ENCODE peak calls at places on chromosomes 12 and 14, in five cellular contexts. W is HL-60, Z is fibroblast of lung, E is colonic mucosa, Q is neural progenitor cell. Y is an unnamed sample.

GRCh38 chr14:52961060-52961639 is 10.3 kb upstream of the FERMT2 start:
- DNase-seq in W (peak; percentile 36), Z (peak; percentile 55), E (peak; percentile 28), Q (peak; percentile 69), Y (peak; percentile 21)

GRCh38 chr12:103772367-103773108 is 68.5 kb downstream of the NT5DC3 start:
- DNase-seq in W (no peak), Z (no peak), E (no peak), Q (no peak), Y (no peak)

GRCh38 chr14:42947991-42948390 is 1341.3 kb downstream of the LRFN5 start:
- DNase-seq in W (no peak), Z (no peak), E (no peak), Q (no peak), Y (no peak)

GRCh38 chr14:24392327-24393098 is 6.3 kb upstream of the NYNRIN start:
- DNase-seq in W (no peak), Z (peak; percentile 59), E (peak; percentile 34), Q (no peak), Y (peak; percentile 84)

GRCh38 chr12:5451251-5451650 is 19.3 kb downstream of the NTF3 start:
- DNase-seq in W (no peak), Z (no peak), E (no peak), Q (no peak), Y (no peak)

GRCh38 chr12:102534899-102535298 is 54.5 kb upstream of the IGF1 start:
- DNase-seq in W (no peak), Z (no peak), E (no peak), Q (no peak), Y (no peak)

GRCh38 chr12:127052491-127053232 is 1214.3 kb upstream of the TMEM132C start:
- DNase-seq in W (no peak), Z (peak; percentile 78), E (no peak), Q (no peak), Y (peak; percentile 97)

GRCh38 chr12:9148926-9149325 is 33.2 kb upstream of the A2M start:
- DNase-seq in W (no peak), Z (no peak), E (no peak), Q (no peak), Y (no peak)

GRCh38 chr12:80175307-80175930 is 76.1 kb downstream of the OTOGL start:
- DNase-seq in W (no peak), Z (peak; percentile 37), E (no peak), Q (no peak), Y (no peak)

GRCh38 chr14:82003418-82003817 is 469.8 kb upstream of the SEL1L start:
- DNase-seq in W (no peak), Z (no peak), E (no peak), Q (no peak), Y (no peak)

GRCh38 chr12:109738878-109739665 is 25.4 kb downstream of the FAM222A start:
- DNase-seq in W (no peak), Z (peak; percentile 32), E (no peak), Q (no peak), Y (no peak)

GRCh38 chr12:6612247-6612646 is 5.1 kb upstream of the CHD4 start:
- DNase-seq in W (no peak), Z (no peak), E (peak; percentile 36), Q (no peak), Y (no peak)

GRCh38 chr14:64722842-64723447 is 18.7 kb downstream of the PLEKHG3 start:
- DNase-seq in W (no peak), Z (no peak), E (no peak), Q (no peak), Y (peak; percentile 85)

GRCh38 chr12:72747460-72747859 is 475.3 kb downstream of the TRHDE start:
- DNase-seq in W (no peak), Z (no peak), E (no peak), Q (no peak), Y (peak; percentile 4)

GRCh38 chr14:63039800-63040380 is 5.4 kb downstream of the KCNH5 start:
- DNase-seq in W (no peak), Z (peak; percentile 78), E (no peak), Q (peak; percentile 85), Y (peak; percentile 48)

GRCh38 chr14:91554535-91555332 is 44.6 kb upstream of the PPP4R3A start:
- DNase-seq in W (no peak), Z (no peak), E (peak; percentile 87), Q (no peak), Y (no peak)

GRCh38 chr12:88420460-88420859 is 159.8 kb downstream of the KITLG start:
- DNase-seq in W (no peak), Z (peak; percentile 90), E (no peak), Q (no peak), Y (peak; percentile 89)

GRCh38 chr14:89417111-89417468 is at the start of gene FOXN3:
- DNase-seq in W (peak; percentile 93), Z (peak; percentile 87), E (peak; percentile 95), Q (peak; percentile 95), Y (peak; percentile 73)

GRCh38 chr12:76588881-76589565 is 29.5 kb upstream of the OSBPL8 start:
- DNase-seq in W (peak; percentile 86), Z (peak; percentile 80), E (no peak), Q (no peak), Y (peak; percentile 73)

GRCh38 chr12:103858953-103859601 is 18.0 kb upstream of the NT5DC3 start:
- DNase-seq in W (no peak), Z (peak; percentile 99), E (peak; percentile 85), Q (no peak), Y (peak; percentile 99)

GRCh38 chr14:80364274-80364673 is 153.0 kb upstream of the DIO2 start:
- DNase-seq in W (no peak), Z (peak; percentile 32), E (no peak), Q (peak; percentile 43), Y (no peak)

GRCh38 chr14:100124551-100125088 is 34.8 kb downstream of the DEGS2 start:
- DNase-seq in W (no peak), Z (no peak), E (no peak), Q (no peak), Y (no peak)

GRCh38 chr14:20383032-20383431 is 30.3 kb downstream of the TEP1 start:
- DNase-seq in W (no peak), Z (no peak), E (no peak), Q (no peak), Y (no peak)

DNA sequence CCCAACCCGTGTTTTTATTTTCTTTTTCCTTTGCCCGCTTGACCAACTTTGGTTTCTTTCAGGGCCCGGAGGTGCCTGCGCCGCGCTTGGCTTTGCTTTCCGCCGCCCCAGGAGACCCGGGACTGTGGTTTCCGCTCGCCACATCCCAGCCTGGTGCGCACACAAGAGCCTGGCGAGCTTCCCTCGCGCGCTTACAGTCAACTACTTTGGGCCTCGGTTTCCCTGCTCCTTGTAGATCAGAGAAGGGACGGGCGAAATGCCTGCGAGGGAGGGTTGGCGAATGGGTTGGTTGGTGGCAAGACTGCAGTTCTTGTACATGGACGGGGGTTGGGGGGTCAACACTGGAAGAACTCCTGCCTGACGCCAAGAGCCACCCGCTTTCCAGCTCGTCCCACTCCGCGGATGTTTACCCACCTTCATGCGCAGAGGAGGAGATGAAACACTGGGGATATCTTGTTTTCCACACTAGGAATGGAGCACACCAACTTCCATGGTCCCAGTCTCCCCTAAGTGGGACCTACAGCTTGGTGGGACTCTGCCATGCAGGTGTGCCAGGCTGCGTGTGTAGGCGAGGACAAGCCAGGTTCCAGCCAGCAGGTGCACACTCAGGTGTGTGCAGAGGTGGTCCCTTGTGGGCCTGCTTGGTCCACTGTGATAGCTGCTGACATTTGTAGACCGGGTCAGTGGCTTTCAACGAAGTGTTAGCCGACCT is 16.6 kb upstream of the TBX3 start:
- DNase-seq in W (no peak), Z (no peak), E (no peak), Q (peak; percentile 31), Y (no peak)
- H3K27me3 ChIP-seq in W (peaks cover 51% of the 10 kb centered on the region), Z (peaks cover 5% of the 10 kb centered on the region), E (peaks cover 55% of the 10 kb centered on the region), Q (peaks cover 100% of the 10 kb centered on the region), Y (peaks cover 29% of the 10 kb centered on the region)

DNA sequence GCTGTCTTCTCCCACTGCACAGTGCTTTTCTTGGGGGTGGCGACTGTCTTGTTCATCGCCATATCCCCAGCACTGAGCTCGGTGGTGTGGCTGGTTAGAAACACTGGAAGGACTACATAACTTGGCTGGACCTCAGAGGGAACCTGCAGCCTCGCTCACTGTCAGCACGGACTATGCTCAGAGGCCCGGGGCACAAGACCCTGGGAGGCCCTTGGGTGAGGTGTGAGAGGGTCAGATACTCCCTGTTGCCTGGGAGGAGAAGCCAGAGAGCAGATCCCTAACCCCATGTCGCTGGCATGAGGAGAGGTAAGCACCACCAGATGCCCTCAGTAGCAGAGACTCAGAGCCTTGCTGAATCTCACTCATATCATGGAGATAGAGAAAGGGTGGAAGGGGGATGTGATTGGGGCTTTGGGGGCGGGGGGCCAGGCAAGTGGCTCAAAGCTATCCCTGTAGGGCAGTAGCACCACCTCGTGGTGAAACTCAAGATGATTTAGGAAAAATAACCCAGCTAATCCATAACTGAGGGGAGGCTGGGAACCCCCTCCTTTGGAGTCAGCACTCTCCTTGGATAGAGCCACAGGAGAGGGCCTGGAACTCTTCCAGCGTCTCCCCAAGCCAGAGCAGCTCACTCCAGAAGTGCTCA is 18.7 kb upstream of the HDAC7 start:
- DNase-seq in W (peak; percentile 24), Z (no peak), E (no peak), Q (peak; percentile 69), Y (no peak)
- H3K27ac ChIP-seq in W (no peak overlapping the region), Z (no peak overlapping the region), E (no peak overlapping the region), Q (no peak overlapping the region), Y (no peak overlapping the region)

GRCh38 chr12:113115455-113116126 is 20.0 kb downstream of the RASAL1 start:
- DNase-seq in W (no peak), Z (no peak), E (no peak), Q (no peak), Y (no peak)

GRCh38 chr12:113118142-113118541 is 17.4 kb downstream of the RASAL1 start:
- DNase-seq in W (no peak), Z (no peak), E (no peak), Q (no peak), Y (no peak)

GRCh38 chr12:113116875-113117274 is 18.7 kb downstream of the RASAL1 start:
- DNase-seq in W (no peak), Z (no peak), E (no peak), Q (no peak), Y (no peak)

GRCh38 chr12:113120670-113121370 is 14.7 kb downstream of the RASAL1 start:
- DNase-seq in W (no peak), Z (no peak), E (no peak), Q (no peak), Y (no peak)

GRCh38 chr12:113119980-113120669 is 15.4 kb downstream of the RASAL1 start:
- DNase-seq in W (no peak), Z (no peak), E (no peak), Q (peak; percentile 36), Y (no peak)
- H3K27me3 ChIP-seq in W (no peaks in the 10 kb centered on the region), Z (no peaks in the 10 kb centered on the region), E (no peaks in the 10 kb centered on the region), Q (no peaks in the 10 kb centered on the region), Y (peaks cover 22% of the 10 kb centered on the region)

GRCh38 chr12:30794591-30795409 is 40.0 kb upstream of the CAPRIN2 start:
- DNase-seq in W (no peak), Z (peak; percentile 98), E (no peak), Q (no peak), Y (peak; percentile 92)

GRCh38 chr12:30792648-30793499 is 38.1 kb upstream of the CAPRIN2 start:
- DNase-seq in W (no peak), Z (peak; percentile 81), E (no peak), Q (peak; percentile 2), Y (peak; percentile 66)

GRCh38 chr12:30795410-30795659 is 40.6 kb upstream of the CAPRIN2 start:
- DNase-seq in W (no peak), Z (no peak), E (no peak), Q (no peak), Y (no peak)

GRCh38 chr12:30795660-30796507 is 41.1 kb upstream of the CAPRIN2 start:
- DNase-seq in W (no peak), Z (peak; percentile 89), E (peak; percentile 26), Q (peak; percentile 84), Y (no peak)

DNA sequence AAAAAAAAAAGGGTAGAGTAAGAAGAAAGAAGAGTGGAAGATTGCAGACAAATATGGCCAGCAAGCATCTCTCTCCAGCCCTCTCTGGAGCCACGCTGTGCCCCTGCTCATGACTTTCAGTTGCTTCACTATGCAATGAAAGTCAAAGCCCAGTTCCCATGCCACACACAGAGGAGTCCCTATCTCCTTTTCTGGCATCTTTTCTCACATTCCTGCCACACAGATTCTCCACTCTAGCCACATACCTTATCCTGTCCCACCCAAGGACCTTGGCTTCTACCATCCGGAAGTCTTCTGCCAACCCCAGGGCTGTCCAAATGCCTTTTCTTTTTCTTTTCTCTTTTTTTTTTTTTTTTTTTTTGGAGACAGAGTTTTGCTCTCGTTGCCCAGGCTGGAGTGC is 39.3 kb upstream of the CAPRIN2 start:
- DNase-seq in W (no peak), Z (no peak), E (no peak), Q (no peak), Y (no peak)
- H3K27ac ChIP-seq in W (no peak overlapping the region), Z (no peak overlapping the region), E (no peak overlapping the region), Q (no peak overlapping the region), Y (no peak overlapping the region)